ENCODE peak calls at places on chromosomes 5 and 9, in eight cellular contexts. I, R, T, W, E, U, F and S are unnamed samples.

GRCh38 chr9:111399772-111400563 is 69.9 kb upstream of the OR2K2 start:
- DNase-seq in E (peak; percentile 7), U (peak; percentile 42), I (no peak), F (no peak), R (no peak), T (peak; percentile 30), W (no peak), S (peak; percentile 1)

GRCh38 chr9:37372839-37373238 is 49.7 kb upstream of the GRHPR start:
- DNase-seq in I (no peak), T (no peak), R (no peak), E (no peak), U (no peak), F (no peak), W (no peak), S (no peak)

GRCh38 chr5:38329132-38329715 is 70.9 kb downstream of the EGFLAM start:
- DNase-seq in U (no peak), E (no peak), I (no peak), R (no peak), F (no peak), T (no peak), W (no peak), S (no peak)

GRCh38 chr9:98356326-98356725 is 100.9 kb upstream of the TBC1D2 start:
- DNase-seq in W (no peak), I (no peak), R (no peak), T (no peak), F (no peak), U (no peak), E (no peak), S (no peak)

GRCh38 chr5:1017691-1018455 is 9.3 kb downstream of the NKD2 start:
- DNase-seq in E (no peak), U (no peak), W (no peak), R (no peak), F (peak; percentile 41), I (peak; percentile 43), T (no peak), S (no peak)

GRCh38 chr5:33766023-33766422 is 125.8 kb downstream of the ADAMTS12 start:
- DNase-seq in W (no peak), E (no peak), F (no peak), R (no peak), U (no peak), I (no peak), T (no peak), S (no peak)

GRCh38 chr9:106860731-106861584 is 2.0 kb upstream of the ZNF462 start:
- DNase-seq in R (no peak), U (no peak), F (peak; percentile 74), I (no peak), E (peak; percentile 27), T (peak; percentile 50), W (no peak), S (no peak)

GRCh38 chr5:142455856-142456255 is 131.0 kb upstream of the SPRY4 start:
- DNase-seq in U (no peak), T (no peak), W (no peak), R (no peak), E (no peak), I (no peak), F (no peak), S (no peak)

GRCh38 chr9:97934321-97935115 is 3.5 kb downstream of the HEMGN start:
- DNase-seq in I (no peak), W (peak; percentile 1), R (no peak), U (no peak), F (no peak), T (no peak), E (no peak), S (no peak)

GRCh38 chr9:37509536-37509935 is 23.8 kb downstream of the POLR1E start:
- DNase-seq in U (no peak), R (no peak), F (no peak), W (no peak), T (no peak), E (no peak), I (no peak), S (no peak)

GRCh38 chr5:59587489-59588337 is 305.8 kb downstream of the PDE4D start:
- DNase-seq in W (peak; percentile 20), F (peak; percentile 90), T (peak; percentile 80), E (peak; percentile 85), I (peak; percentile 61), R (no peak), U (peak; percentile 58), S (peak; percentile 34)

GRCh38 chr5:14161825-14162556 is 18.8 kb downstream of the TRIO start:
- DNase-seq in F (no peak), I (no peak), U (no peak), E (peak; percentile 41), W (no peak), R (no peak), T (no peak), S (peak; percentile 80)

GRCh38 chr9:14906654-14907359 is 3.4 kb downstream of the FREM1 start:
- DNase-seq in W (no peak), I (no peak), T (no peak), E (no peak), R (no peak), U (no peak), F (no peak), S (no peak)

GRCh38 chr5:62691946-62692345 is 113.3 kb downstream of the LRRC70 start:
- DNase-seq in I (no peak), E (no peak), R (no peak), F (no peak), T (no peak), U (no peak), W (no peak), S (no peak)

GRCh38 chr9:109182940-109183798 is 16.1 kb upstream of the FRRS1L start:
- DNase-seq in E (no peak), I (no peak), W (no peak), U (peak; percentile 73), F (no peak), T (peak; percentile 48), R (no peak), S (no peak)

GRCh38 chr5:43769576-43770352 is 166.8 kb downstream of the NNT start:
- DNase-seq in R (no peak), I (no peak), T (peak; percentile 16), F (no peak), E (no peak), W (no peak), U (no peak), S (no peak)

GRCh38 chr5:12284604-12285003 is 380.4 kb upstream of the CTNND2 start:
- DNase-seq in W (no peak), E (no peak), R (no peak), I (no peak), T (no peak), F (no peak), U (no peak), S (no peak)

GRCh38 chr9:94086468-94086867 is 2.2 kb downstream of the PTPDC1 start:
- DNase-seq in U (no peak), R (no peak), F (no peak), T (no peak), E (peak; percentile 85), W (no peak), I (no peak), S (no peak)

GRCh38 chr5:57179262-57179960 is 5.6 kb downstream of the GPBP1 start:
- DNase-seq in T (no peak), E (no peak), I (no peak), F (no peak), R (no peak), W (no peak), U (no peak), S (no peak)

GRCh38 chr5:80246995-80247729 is 8.7 kb downstream of the SERINC5 start:
- DNase-seq in E (no peak), R (peak; percentile 30), I (peak; percentile 55), U (no peak), F (peak; percentile 53), W (no peak), T (peak; percentile 90), S (peak; percentile 18)

GRCh38 chr5:82796643-82797416 is 280.4 kb downstream of the TMEM167A start:
- DNase-seq in F (no peak), R (no peak), I (no peak), W (no peak), U (no peak), T (no peak), E (no peak), S (no peak)

GRCh38 chr9:99345936-99346335 is 123.9 kb downstream of the SEC61B start:
- DNase-seq in T (no peak), F (no peak), U (no peak), R (no peak), W (no peak), E (no peak), I (no peak), S (no peak)

GRCh38 chr5:133904641-133905040 is 63.8 kb downstream of the C5orf15 start:
- DNase-seq in W (no peak), U (no peak), F (no peak), I (no peak), R (no peak), T (no peak), E (no peak), S (no peak)

GRCh38 chr5:60541980-60542379 is 158.0 kb downstream of the DEPDC1B start:
- DNase-seq in E (no peak), T (peak; percentile 28), F (no peak), W (no peak), R (no peak), I (no peak), U (peak; percentile 31), S (no peak)

GRCh38 chr9:131503626-131504465 is 1.1 kb downstream of the POMT1 start:
- DNase-seq in E (no peak), R (peak; percentile 31), W (no peak), U (peak; percentile 76), T (peak; percentile 41), I (no peak), F (no peak), S (no peak)

GRCh38 chr9:127904888-127905728 is 5.7 kb upstream of the ST6GALNAC6 start:
- DNase-seq in T (no peak), U (no peak), I (no peak), W (no peak), E (no peak), F (no peak), R (peak; percentile 48), S (no peak)

GRCh38 chr9:125609744-125610143 is 97.3 kb downstream of the MAPKAP1 start:
- DNase-seq in R (no peak), W (no peak), I (no peak), T (no peak), E (no peak), F (no peak), U (no peak), S (no peak)

GRCh38 chr9:136629879-136630661 is 32.6 kb upstream of the EGFL7 start:
- DNase-seq in T (peak; percentile 80), E (no peak), W (peak; percentile 39), R (peak; percentile 34), U (peak; percentile 87), F (peak; percentile 68), I (peak; percentile 82), S (no peak)